ENCODE peak calls at places on chromosomes 2 and 18, in nine cellular contexts. E is right lobe of liver; V is CD4-positive, CD25-positive, alpha-beta regulatory T cell; Z is Peyer's patch; Q is suprapubic skin; J is right cardiac atrium; N is CD4-positive, alpha-beta T cell; M is brain microvascular endothelial cell; X is mesendoderm. H is an unnamed sample.

GRCh38 chr2:135829420-135829983 is 7.5 kb downstream of the LCT start:
- DNase-seq in E (no peak), V (no peak), Z (no peak), Q (no peak), J (no peak), N (no peak), M (no peak), X (no peak), H (no peak)

GRCh38 chr2:158835431-158835830 is 40.3 kb downstream of the DAPL1 start:
- DNase-seq in E (no peak), V (no peak), Z (no peak), Q (no peak), J (no peak), N (no peak), M (no peak), X (no peak), H (no peak)

GRCh38 chr2:101474752-101475384 is at the start of gene RFX8:
- DNase-seq in E (no peak), V (peak), Z (peak), Q (peak), J (no peak), N (peak), M (peak), X (peak), H (no peak)

GRCh38 chr2:18445412-18446320 is 114.8 kb downstream of the RDH14 start:
- DNase-seq in E (no peak), V (no peak), Z (no peak), Q (peak), J (peak), N (no peak), M (no peak), X (no peak), H (no peak)

GRCh38 chr2:10393648-10393982 is 54.5 kb downstream of the ODC1 start:
- DNase-seq in E (no peak), V (no peak), Z (no peak), Q (no peak), J (no peak), N (no peak), M (no peak), X (peak), H (no peak)

GRCh38 chr2:68284896-68285295 is 32.6 kb upstream of the PPP3R1 start:
- DNase-seq in E (no peak), V (no peak), Z (no peak), Q (no peak), J (peak), N (no peak), M (no peak), X (no peak), H (no peak)

GRCh38 chr2:46422717-46423394 is 56.5 kb upstream of the TMEM247 start:
- DNase-seq in E (no peak), V (no peak), Z (no peak), Q (no peak), J (no peak), N (no peak), M (no peak), X (no peak), H (no peak)

GRCh38 chr2:241095594-241096290 is 6.3 kb downstream of the MTERF4 start:
- DNase-seq in E (no peak), V (peak), Z (peak), Q (no peak), J (no peak), N (no peak), M (no peak), X (no peak), H (no peak)

GRCh38 chr2:152600698-152601097 is 116.6 kb downstream of the PRPF40A start:
- DNase-seq in E (no peak), V (no peak), Z (no peak), Q (no peak), J (no peak), N (no peak), M (peak), X (no peak), H (no peak)

GRCh38 chr2:43070676-43071491 is 155.5 kb downstream of the ZFP36L2 start:
- DNase-seq in E (peak), V (no peak), Z (peak), Q (no peak), J (no peak), N (no peak), M (no peak), X (no peak), H (no peak)
- H3K27ac ChIP-seq in E (no peak), V (no peak), Z (peak), Q (peak), J (peak), N (no peak), M (no peak), X (no peak), H (peak)

DNA sequence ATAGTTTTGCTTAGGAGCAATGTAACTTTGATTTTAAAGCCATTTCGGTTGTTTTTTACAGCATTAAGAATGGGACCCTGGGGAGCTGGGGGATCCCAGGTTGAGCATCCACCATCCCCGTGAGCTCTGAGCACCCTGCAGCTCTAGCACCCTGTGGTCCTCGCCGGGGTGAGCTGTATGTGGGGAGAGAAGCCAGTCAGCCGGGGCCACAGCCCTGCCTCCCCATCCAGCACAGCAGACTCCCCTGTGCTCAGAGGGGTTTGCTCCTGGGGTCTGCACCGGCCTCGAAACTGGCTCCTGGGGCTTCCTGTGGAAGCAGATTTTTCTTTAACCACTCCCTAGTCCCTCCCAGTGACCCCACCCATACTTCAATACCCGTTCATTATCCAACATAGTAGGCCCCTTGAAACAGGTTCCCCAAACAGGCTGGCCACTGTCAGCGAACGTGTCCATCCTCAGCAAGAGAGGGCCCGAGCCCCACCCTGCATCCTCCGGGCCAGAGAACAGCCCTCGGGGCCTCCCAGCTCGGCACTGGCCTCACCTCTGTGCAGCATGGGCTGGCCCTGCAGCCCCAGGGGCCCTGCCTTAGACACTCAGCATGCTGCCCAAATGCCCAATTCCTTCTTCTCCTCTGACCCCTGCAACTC is 1.2 kb downstream of the COL6A3 start:
- DNase-seq in E (no peak), V (no peak), Z (no peak), Q (no peak), J (no peak), N (no peak), M (no peak), X (no peak), H (no peak)
- H3K27ac ChIP-seq in E (peak), V (no peak), Z (peak), Q (peak), J (peak), N (no peak), M (peak), X (no peak), H (peak)

DNA sequence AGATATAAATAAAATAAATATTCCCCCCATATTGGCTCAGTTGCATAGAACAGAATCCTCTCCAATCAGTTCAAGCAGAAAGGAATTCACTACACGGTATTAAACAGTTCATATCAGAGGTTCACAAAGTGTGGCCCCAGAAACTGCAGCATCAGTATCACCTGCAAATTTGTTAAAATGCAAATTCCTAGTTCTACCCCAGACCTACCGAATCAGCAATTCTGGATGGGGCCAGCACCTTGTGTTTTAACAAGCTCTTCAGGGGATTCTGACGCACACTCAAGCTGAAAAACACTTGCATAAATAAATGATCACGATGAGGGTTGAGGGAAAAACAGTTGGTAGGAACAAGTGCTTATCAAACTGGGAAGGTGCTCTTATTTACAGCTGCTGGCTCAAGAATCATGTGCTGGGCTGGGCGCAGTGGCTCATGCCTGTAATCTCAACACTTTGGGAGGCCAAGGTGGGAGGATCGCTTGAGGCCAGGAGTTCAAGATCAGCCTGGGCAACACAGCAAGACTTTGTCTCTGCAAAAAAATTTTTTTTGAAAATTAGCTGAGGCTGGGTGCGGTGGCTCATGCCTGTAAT is 6.4 kb downstream of the GTF3C2 start:
- DNase-seq in E (no peak), V (no peak), Z (no peak), Q (no peak), J (no peak), N (no peak), M (no peak), X (no peak), H (no peak)
- H3K27ac ChIP-seq in E (no peak), V (no peak), Z (no peak), Q (no peak), J (no peak), N (no peak), M (no peak), X (no peak), H (no peak)

GRCh38 chr2:202610367-202610766 is 24.4 kb upstream of the FAM117B start:
- DNase-seq in E (no peak), V (no peak), Z (no peak), Q (no peak), J (no peak), N (no peak), M (no peak), X (peak), H (no peak)
- H3K27ac ChIP-seq in E (no peak), V (no peak), Z (no peak), Q (peak), J (no peak), N (no peak), M (no peak), X (no peak), H (peak)

DNA sequence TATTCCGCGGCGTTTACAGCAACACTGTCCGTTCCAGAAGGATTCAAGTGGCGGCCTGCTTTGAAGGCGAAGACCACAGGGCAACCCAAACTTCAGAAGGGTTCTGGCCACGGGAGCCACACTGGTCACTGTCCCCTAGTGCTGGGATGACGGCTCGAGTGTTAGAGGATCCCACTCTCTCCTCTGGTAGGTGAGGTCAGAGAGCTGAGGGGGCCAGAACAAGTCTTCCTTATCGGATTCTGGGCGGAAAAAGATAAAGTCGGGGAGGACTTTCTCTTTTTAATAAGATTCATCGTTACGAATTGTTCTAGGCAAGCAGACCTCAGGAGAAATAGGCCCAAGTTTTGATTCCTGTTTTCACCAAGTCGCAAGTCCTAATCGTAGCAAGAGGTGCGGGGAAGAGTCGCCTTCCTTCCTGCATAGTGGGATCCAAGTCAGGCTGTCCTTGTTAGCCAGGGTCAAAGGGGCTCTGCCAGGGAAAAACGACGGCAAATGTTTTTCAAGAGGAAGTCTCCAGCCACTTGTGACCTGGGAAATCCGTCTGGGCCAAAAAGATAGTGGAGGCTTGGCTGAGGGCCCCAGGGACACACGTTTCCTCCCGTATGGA is 862 bp upstream of the MYL12A start:
- DNase-seq in E (no peak), V (no peak), Z (peak), Q (peak), J (peak), N (no peak), M (no peak), X (no peak), H (no peak)
- H3K27ac ChIP-seq in E (peak), V (peak), Z (peak), Q (peak), J (peak), N (peak), M (peak), X (peak), H (peak)

DNA sequence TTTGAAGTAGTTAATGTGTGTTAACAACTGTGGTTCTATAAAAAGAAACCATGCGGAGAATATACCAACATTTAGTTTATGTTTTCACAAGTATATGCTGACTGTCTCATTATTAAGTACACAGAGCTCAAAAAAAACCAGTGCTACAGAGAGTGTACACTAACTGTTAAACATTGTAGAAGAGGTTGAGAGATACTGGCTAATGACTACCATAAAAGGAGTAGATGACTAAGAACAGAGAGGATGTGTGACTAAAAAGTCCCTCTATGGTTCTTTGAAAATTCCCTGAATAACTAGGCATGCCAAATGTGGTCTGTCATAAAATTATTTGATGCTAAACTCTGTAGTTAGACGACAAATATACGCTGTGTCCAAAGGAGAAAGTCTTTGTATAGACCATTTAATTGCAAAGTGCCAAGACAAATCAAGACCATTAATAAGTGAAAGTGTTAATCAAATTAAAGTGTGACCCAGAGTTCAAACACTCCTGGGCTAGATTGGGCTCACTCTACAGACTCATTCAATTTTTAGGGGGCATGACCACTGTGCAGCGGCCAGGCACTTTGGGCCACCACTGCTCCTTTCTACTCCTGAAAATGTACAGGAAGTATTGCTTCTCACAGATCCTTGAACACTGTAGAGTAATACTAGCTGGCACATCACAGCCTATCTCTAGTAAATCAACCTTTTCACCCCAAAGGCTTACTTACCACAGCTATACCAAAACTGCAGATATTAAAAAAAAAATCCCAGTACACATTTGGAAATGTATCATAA is 45.1 kb upstream of the SERTAD2 start:
- DNase-seq in E (no peak), V (peak), Z (no peak), Q (no peak), J (no peak), N (no peak), M (peak), X (no peak), H (no peak)
- H3K27ac ChIP-seq in E (peak), V (no peak), Z (no peak), Q (no peak), J (no peak), N (no peak), M (peak), X (no peak), H (no peak)

GRCh38 chr2:75025633-75026380 is 67.4 kb downstream of the POLE4 start:
- DNase-seq in E (no peak), V (no peak), Z (no peak), Q (no peak), J (no peak), N (no peak), M (peak), X (no peak), H (no peak)

GRCh38 chr2:75021672-75022071 is 63.2 kb downstream of the POLE4 start:
- DNase-seq in E (no peak), V (no peak), Z (no peak), Q (no peak), J (no peak), N (no peak), M (peak), X (peak), H (no peak)

GRCh38 chr2:75025216-75025615 is 66.8 kb downstream of the POLE4 start:
- DNase-seq in E (no peak), V (no peak), Z (no peak), Q (no peak), J (no peak), N (no peak), M (no peak), X (no peak), H (no peak)

GRCh38 chr2:75020476-75020875 is 62.0 kb downstream of the POLE4 start:
- DNase-seq in E (no peak), V (no peak), Z (no peak), Q (no peak), J (no peak), N (no peak), M (no peak), X (no peak), H (no peak)

GRCh38 chr2:75022516-75022915 is 64.1 kb downstream of the POLE4 start:
- DNase-seq in E (no peak), V (no peak), Z (no peak), Q (no peak), J (no peak), N (no peak), M (no peak), X (no peak), H (no peak)
- H3K27ac ChIP-seq in E (no peak), V (no peak), Z (no peak), Q (no peak), J (no peak), N (no peak), M (no peak), X (no peak), H (no peak)